ENCODE peak calls at places on chromosomes 16 and 17, in four cellular contexts. Q is fibroblast of lung, P is K562, E is endothelial cell of umbilical vein. N is an unnamed sample. For H3K27me3, the result is how much of the 10 kb centered on the place peaks cover.

GRCh38 chr16:88909431-88910210 is 43.2 kb upstream of the PABPN1L start:
- DNase-seq in Q (no peak), P (no peak), E (no peak), N (no peak)

GRCh38 chr17:80997471-80998387 is 6.1 kb downstream of the CHMP6 start:
- DNase-seq in P (peak), Q (no peak), E (no peak), N (peak)

GRCh38 chr17:83186226-83186625 is 106.8 kb downstream of the METRNL start:
- DNase-seq in E (peak), P (peak), Q (no peak), N (no peak)

GRCh38 chr16:27722892-27723450 is 173.0 kb downstream of the KATNIP start:
- DNase-seq in E (no peak), Q (no peak), P (no peak), N (no peak)

GRCh38 chr16:56812884-56813283 is 52.1 kb upstream of the SLC12A3 start:
- DNase-seq in Q (peak), E (peak), P (no peak), N (peak)

GRCh38 chr17:3885271-3885670 is 7.6 kb downstream of the CAMKK1 start:
- DNase-seq in E (peak), P (no peak), Q (peak), N (no peak)

GRCh38 chr16:12538667-12539081 is 265.0 kb downstream of the CPPED1 start:
- DNase-seq in Q (no peak), P (no peak), E (no peak), N (no peak)

GRCh38 chr16:23283571-23283970 is 18.5 kb upstream of the SCNN1B start:
- DNase-seq in P (no peak), Q (no peak), E (no peak), N (no peak)

GRCh38 chr17:40610359-40610758 is 37.3 kb downstream of the SMARCE1 start:
- DNase-seq in Q (no peak), E (no peak), P (no peak), N (no peak)

GRCh38 chr17:13311301-13311700 is 290.4 kb downstream of the HS3ST3A1 start:
- DNase-seq in Q (peak), E (no peak), P (no peak), N (peak)

GRCh38 chr17:38604479-38605229 is 1.1 kb downstream of the SRCIN1 start:
- DNase-seq in E (no peak), P (peak), Q (no peak), N (no peak)

GRCh38 chr16:69315486-69316311 is 4.5 kb downstream of the VPS4A start:
- DNase-seq in E (no peak), Q (no peak), P (no peak), N (no peak)

GRCh38 chr17:43515641-43516040 is 30.5 kb downstream of the ETV4 start:
- DNase-seq in P (no peak), Q (no peak), E (no peak), N (no peak)

GRCh38 chr17:46002311-46002972 is 3.4 kb downstream of the STH start:
- DNase-seq in Q (peak), E (peak), P (peak), N (no peak)

GRCh38 chr16:58345574-58346354 is 46.5 kb upstream of the GINS3 start:
- DNase-seq in P (no peak), E (peak), Q (peak), N (no peak)

GRCh38 chr16:2827481-2827790 is 2.7 kb upstream of the ZG16B start:
- DNase-seq in Q (no peak), E (no peak), P (no peak), N (no peak)

GRCh38 chr17:69269174-69269998 is 40.8 kb upstream of the ABCA10 start:
- DNase-seq in P (no peak), E (peak), Q (peak), N (peak)

GRCh38 chr16:71723537-71724319 is 773 bp downstream of the PHLPP2 start:
- DNase-seq in E (peak), P (peak), Q (peak), N (peak)

GRCh38 chr17:1931759-1932579 is 93.2 kb downstream of the RTN4RL1 start:
- DNase-seq in E (no peak), Q (peak), P (no peak), N (peak)
- H3K27ac ChIP-seq in E (no peak), Q (no peak), P (no peak), N (no peak)

DNA sequence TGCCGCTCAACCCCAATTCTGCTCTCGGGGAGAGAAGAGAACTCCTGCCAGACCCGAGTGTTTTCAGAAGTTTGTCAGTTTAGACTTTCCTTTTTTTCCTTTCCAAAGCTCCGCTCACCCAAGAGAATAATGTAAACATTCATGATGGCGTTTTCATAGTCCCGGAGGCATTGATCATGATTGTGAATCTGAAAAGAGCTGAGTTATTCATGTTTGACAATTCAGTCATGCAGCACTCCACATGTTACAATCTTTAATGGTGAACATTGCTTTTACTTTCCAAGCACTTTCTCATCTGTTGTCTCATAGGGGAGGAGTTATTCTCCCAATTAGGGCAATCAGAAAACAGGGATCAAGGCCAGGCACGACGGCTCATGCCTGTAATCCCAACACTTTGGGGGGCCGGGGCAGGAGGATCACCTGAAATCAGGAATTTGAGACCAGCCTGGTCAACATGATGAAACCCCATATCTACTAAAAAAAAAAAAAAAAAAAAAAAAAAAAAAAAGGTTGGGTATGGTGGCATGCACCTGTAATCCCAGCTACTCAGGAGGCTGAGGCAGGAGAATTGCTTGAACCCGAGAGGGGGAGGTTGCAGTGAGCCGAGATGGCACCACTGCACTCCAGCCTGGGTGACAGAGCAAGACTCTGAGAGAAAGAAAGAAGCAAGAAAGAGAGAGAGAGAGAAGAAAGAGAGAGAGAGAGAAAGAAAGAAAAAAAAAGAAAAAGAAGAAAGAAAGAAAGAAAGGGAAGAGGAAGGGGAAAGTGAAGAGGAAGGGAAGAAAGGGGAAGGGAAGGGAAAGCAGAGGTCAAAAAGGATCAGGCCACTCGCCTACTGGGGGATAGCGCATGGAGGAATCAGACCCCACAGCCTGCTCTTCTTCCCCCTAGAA is 70.0 kb upstream of the TNRC6C start:
- DNase-seq in P (no peak), Q (peak), E (peak), N (peak)
- H3K27me3 ChIP-seq in P (half or more), Q (under half), E (under half), N (under half)

DNA sequence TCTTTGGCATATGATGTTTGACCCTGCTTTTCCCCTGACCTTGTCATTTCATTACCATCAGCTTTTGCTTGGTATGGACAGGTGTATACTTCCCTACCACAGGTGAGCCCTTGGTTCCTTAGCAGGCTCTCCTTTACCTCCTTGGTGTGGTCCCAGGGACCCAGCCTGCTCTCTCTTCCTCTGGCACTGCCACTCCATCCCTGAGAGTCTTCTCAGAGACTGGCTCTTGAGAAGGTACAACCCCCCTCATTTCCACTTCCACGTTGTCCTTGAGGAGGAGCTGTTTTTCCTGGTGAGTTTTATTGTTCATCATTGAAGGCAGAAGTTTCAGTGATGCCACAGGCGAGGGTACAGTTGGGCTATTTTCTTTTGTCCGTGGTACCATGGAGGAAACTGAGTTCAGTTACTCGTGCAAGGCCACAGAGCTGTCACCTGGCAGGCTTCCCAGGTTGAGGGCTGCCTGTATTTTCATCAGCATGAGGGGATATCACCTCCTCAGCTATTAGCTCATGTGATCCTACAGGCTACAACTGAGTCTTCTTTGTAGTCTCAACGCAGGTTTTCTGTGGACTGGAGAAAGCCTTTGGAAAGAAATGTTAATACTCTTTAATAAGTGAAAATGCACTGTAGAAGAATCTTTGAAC is 52.3 kb downstream of the MSI2 start:
- DNase-seq in Q (no peak), P (no peak), E (no peak), N (no peak)
- H3K9ac ChIP-seq in Q (no peak), P (no peak), E (no peak), N (no peak)

DNA sequence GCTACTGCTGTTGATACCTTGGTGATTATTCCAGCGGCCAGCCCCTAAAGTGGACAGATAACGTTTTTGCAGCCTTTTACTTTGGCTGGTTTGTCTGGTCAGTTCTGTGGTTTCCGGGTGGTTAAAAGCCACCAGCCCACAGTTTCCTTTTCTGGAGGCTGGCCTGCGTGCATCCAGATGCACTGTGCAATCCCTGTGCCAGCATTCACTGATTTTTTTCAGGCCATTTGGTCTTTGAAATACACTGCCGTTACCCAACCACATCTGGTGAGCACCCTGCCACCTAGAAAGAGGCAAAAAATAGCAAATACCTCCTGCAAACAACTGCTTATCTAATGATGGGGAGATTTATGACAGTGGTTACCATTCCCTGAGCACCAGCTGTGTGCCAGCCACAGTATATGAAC is 797 bp downstream of the NUDT7 start:
- DNase-seq in E (peak), Q (peak), P (no peak), N (peak)
- H3K27ac ChIP-seq in E (peak), Q (peak), P (peak), N (peak)

GRCh38 chr17:79797492-79798295 is 817 bp upstream of the CBX8 start:
- DNase-seq in P (peak), E (no peak), Q (no peak), N (no peak)

GRCh38 chr17:79798296-79799173 is 1.7 kb upstream of the CBX8 start:
- DNase-seq in Q (no peak), P (no peak), E (no peak), N (no peak)

GRCh38 chr17:79795795-79796569 is 895 bp downstream of the CBX8 start:
- DNase-seq in E (no peak), P (no peak), Q (no peak), N (no peak)

GRCh38 chr17:79794659-79795511 is 2.0 kb downstream of the CBX8 start:
- DNase-seq in Q (no peak), E (no peak), P (no peak), N (no peak)

GRCh38 chr17:79796570-79797491 is at the start of gene CBX8:
- DNase-seq in E (peak), Q (peak), P (peak), N (peak)
- H3K27me3 ChIP-seq in E (half or more), Q (under half), P (under half), N (under half)

GRCh38 chr16:49281843-49282642 is 405 bp upstream of the CBLN1 start:
- DNase-seq in P (peak), Q (peak), E (peak), N (peak)
- H3K9ac ChIP-seq in P (peak), Q (no peak), E (no peak), N (no peak)